ENCODE peak calls at places on chromosomes 12 and 14, in seven cellular contexts. F, J, A, O, L, D and Q are unnamed samples. For H3K4me1, the result is how much of the 10 kb centered on the place peaks cover.

GRCh38 chr12:27650011-27650410 is 46.2 kb upstream of the REP15 start:
- DNase-seq in F (no peak), J (no peak), A (no peak), O (no peak), L (no peak), D (no peak), Q (no peak)

GRCh38 chr14:69320581-69321365 is 60.8 kb downstream of the GALNT16 start:
- DNase-seq in F (no peak), J (no peak), A (peak), O (no peak), L (peak), D (no peak), Q (no peak)

GRCh38 chr14:78967111-78967809 is 797.1 kb downstream of the NRXN3 start:
- DNase-seq in F (no peak), J (no peak), A (no peak), O (no peak), L (no peak), D (no peak), Q (no peak)

GRCh38 chr14:88299865-88300264 is 23.2 kb downstream of the KCNK10 start:
- DNase-seq in F (peak), J (no peak), A (no peak), O (no peak), L (no peak), D (no peak), Q (no peak)

GRCh38 chr14:29236848-29237247 is 470.3 kb downstream of the FOXG1 start:
- DNase-seq in F (no peak), J (no peak), A (no peak), O (no peak), L (no peak), D (peak), Q (no peak)

GRCh38 chr14:87041290-87042020 is 951.5 kb downstream of the GALC start:
- DNase-seq in F (peak), J (no peak), A (no peak), O (no peak), L (no peak), D (no peak), Q (no peak)

GRCh38 chr14:94971750-94972149 is 185.6 kb downstream of the DICER1 start:
- DNase-seq in F (no peak), J (no peak), A (no peak), O (no peak), L (no peak), D (no peak), Q (no peak)

GRCh38 chr12:47838286-47838931 is 18.7 kb upstream of the HDAC7 start:
- DNase-seq in F (peak), J (no peak), A (no peak), O (no peak), L (no peak), D (peak), Q (no peak)

GRCh38 chr12:120361506-120362208 is 7.3 kb downstream of the MSI1 start:
- DNase-seq in F (no peak), J (no peak), A (peak), O (no peak), L (no peak), D (no peak), Q (no peak)

GRCh38 chr14:36511981-36512584 is 7.9 kb downstream of the NKX2-1 start:
- DNase-seq in F (no peak), J (no peak), A (no peak), O (no peak), L (no peak), D (no peak), Q (no peak)

GRCh38 chr14:100030441-100031153 is 34.6 kb upstream of the EVL start:
- DNase-seq in F (no peak), J (no peak), A (no peak), O (no peak), L (no peak), D (peak), Q (no peak)

GRCh38 chr14:100035700-100036099 is 29.5 kb upstream of the EVL start:
- DNase-seq in F (peak), J (no peak), A (no peak), O (no peak), L (no peak), D (no peak), Q (no peak)

GRCh38 chr14:100033347-100034052 is 31.7 kb upstream of the EVL start:
- DNase-seq in F (no peak), J (no peak), A (no peak), O (no peak), L (no peak), D (no peak), Q (no peak)

GRCh38 chr14:100031506-100032281 is 33.5 kb upstream of the EVL start:
- DNase-seq in F (no peak), J (no peak), A (no peak), O (peak), L (no peak), D (peak), Q (peak)

DNA sequence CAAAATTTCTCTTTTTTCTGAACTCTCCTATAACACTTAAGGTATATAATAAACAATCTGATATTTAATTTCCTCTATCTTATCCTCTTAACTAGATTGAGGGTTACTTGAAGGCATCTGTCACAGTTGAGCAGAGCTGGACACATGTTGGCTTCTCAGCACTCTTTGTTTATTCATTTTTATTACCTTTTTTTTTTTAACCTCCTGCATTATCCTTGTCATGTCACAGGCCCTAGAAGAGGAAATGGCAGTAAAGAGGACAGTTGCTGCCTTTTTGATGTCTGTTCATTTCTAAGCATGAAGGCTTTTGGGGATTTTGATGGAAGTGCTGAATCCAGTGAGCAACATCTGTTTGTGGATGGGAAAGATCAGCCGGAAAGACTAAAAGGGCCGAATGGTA is 32.5 kb upstream of the EVL start:
- DNase-seq in F (no peak), J (no peak), A (no peak), O (no peak), L (no peak), D (no peak), Q (no peak)
- H3K4me3 ChIP-seq in F (no peak), J (no peak), A (no peak), O (no peak), L (no peak), D (no peak), Q (no peak)

GRCh38 chr14:55458800-55459577 is 18.6 kb upstream of the TBPL2 start:
- DNase-seq in F (no peak), J (no peak), A (no peak), O (no peak), L (no peak), D (no peak), Q (no peak)
- TF ChIP-seq CTCF in F (no peak), J (no peak), A (no peak), O (no peak), L (no peak), D (no peak), Q (no peak)

DNA sequence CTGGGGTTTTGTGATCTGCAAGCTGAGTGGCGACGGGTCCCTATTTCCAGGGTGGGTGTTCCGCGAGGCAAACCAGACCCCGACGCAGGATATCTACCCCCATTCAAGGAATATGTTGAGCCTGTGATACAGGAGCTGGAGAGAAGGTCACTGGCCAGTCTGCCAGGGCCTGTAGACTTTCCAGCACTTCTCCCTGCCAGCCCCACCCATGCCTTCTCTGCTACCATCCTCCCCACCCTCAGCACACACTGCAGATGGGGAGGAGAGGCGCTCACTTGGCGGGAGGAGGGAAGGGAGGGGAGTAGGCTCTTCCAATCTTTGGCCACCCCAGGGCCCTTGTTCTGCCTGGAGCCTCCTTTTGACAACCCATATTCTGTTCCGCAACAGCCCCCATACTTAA is 102.5 kb upstream of the MAP1LC3B2 start:
- DNase-seq in F (no peak), J (no peak), A (no peak), O (no peak), L (no peak), D (peak), Q (no peak)
- H3K4me1 ChIP-seq in F (under half), J (under half), A (under half), O (under half), L (under half), D (under half), Q (under half)

GRCh38 chr12:51534216-51534615 is 56.8 kb upstream of the SCN8A start:
- DNase-seq in F (no peak), J (no peak), A (no peak), O (no peak), L (no peak), D (no peak), Q (no peak)

GRCh38 chr12:51531284-51531981 is 59.6 kb upstream of the SCN8A start:
- DNase-seq in F (no peak), J (no peak), A (no peak), O (no peak), L (no peak), D (no peak), Q (no peak)

GRCh38 chr12:51530208-51530607 is 60.8 kb upstream of the SCN8A start:
- DNase-seq in F (no peak), J (no peak), A (no peak), O (no peak), L (no peak), D (no peak), Q (no peak)

GRCh38 chr12:51533799-51534198 is 57.2 kb upstream of the SCN8A start:
- DNase-seq in F (no peak), J (no peak), A (no peak), O (no peak), L (no peak), D (peak), Q (no peak)

GRCh38 chr12:51531982-51532497 is 59.0 kb upstream of the SCN8A start:
- DNase-seq in F (peak), J (no peak), A (peak), O (peak), L (peak), D (peak), Q (peak)
- H3K4me3 ChIP-seq in F (no peak), J (no peak), A (no peak), O (no peak), L (no peak), D (no peak), Q (no peak)

GRCh38 chr12:52049688-52050087 is 1.6 kb upstream of the NR4A1 start:
- DNase-seq in F (no peak), J (no peak), A (no peak), O (no peak), L (no peak), D (no peak), Q (no peak)
- TF ChIP-seq CTCF in F (no peak), J (no peak), A (no peak), O (no peak), L (no peak), D (no peak), Q (no peak)

GRCh38 chr12:131604146-131604844 is 106.6 kb upstream of the SFSWAP start:
- DNase-seq in F (peak), J (peak), A (no peak), O (no peak), L (no peak), D (no peak), Q (no peak)
- H3K4me1 ChIP-seq in F (under half), J (under half), A (under half), O (under half), L (under half), D (under half), Q (under half)

GRCh38 chr12:61311413-61311812 is 948.8 kb upstream of the USP15 start:
- DNase-seq in F (no peak), J (no peak), A (no peak), O (no peak), L (no peak), D (no peak), Q (no peak)

GRCh38 chr12:61302282-61302681 is 957.9 kb upstream of the USP15 start:
- DNase-seq in F (no peak), J (no peak), A (no peak), O (no peak), L (no peak), D (no peak), Q (no peak)

GRCh38 chr12:61308220-61308619 is 952.0 kb upstream of the USP15 start:
- DNase-seq in F (no peak), J (no peak), A (no peak), O (no peak), L (peak), D (no peak), Q (no peak)
- H3K4me3 ChIP-seq in F (no peak), J (no peak), A (no peak), O (no peak), L (no peak), D (no peak), Q (no peak)

DNA sequence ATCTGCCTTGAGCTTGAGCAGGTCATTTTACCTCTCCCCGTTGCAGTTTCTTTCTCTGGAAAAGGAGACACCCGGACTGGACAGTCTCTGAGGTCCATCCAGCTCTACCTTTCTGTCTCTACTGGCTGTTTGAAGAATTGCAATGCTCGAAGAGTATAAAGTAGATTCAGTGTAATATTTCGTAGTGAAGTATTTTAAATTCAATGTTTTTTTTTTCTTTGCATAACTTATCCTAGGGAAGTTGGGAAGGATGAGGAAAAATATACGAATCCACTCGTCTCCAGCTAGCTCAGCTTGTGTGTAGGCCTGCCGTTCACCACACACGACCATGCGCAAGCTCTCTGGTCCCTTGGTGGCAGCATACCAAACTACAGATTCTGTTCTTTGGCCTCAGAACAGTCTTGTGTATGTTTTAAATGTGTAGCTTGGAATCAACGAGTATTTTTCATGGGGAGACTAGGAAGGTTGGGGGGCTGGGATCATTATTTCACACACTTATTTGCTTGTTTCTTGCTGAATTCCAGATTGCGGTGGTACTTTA is 307.9 kb downstream of the CACNA1C start:
- DNase-seq in F (no peak), J (no peak), A (peak), O (no peak), L (no peak), D (no peak), Q (no peak)
- TF ChIP-seq CTCF in F (peak), J (no peak), A (no peak), O (no peak), L (no peak), D (no peak), Q (no peak)

GRCh38 chr12:104407922-104408321 is 48.8 kb upstream of the CHST11 start:
- DNase-seq in F (no peak), J (no peak), A (no peak), O (no peak), L (no peak), D (peak), Q (no peak)

GRCh38 chr12:104410786-104411185 is 46.0 kb upstream of the CHST11 start:
- DNase-seq in F (no peak), J (no peak), A (no peak), O (no peak), L (no peak), D (no peak), Q (no peak)

GRCh38 chr12:104411826-104412626 is 44.7 kb upstream of the CHST11 start:
- DNase-seq in F (no peak), J (no peak), A (no peak), O (no peak), L (no peak), D (no peak), Q (no peak)

GRCh38 chr12:104412681-104413080 is 44.1 kb upstream of the CHST11 start:
- DNase-seq in F (no peak), J (no peak), A (no peak), O (no peak), L (no peak), D (no peak), Q (no peak)

GRCh38 chr12:104410326-104410725 is 46.4 kb upstream of the CHST11 start:
- DNase-seq in F (no peak), J (no peak), A (no peak), O (no peak), L (no peak), D (no peak), Q (no peak)
- H3K4me1 ChIP-seq in F (under half), J (under half), A (under half), O (under half), L (under half), D (under half), Q (under half)